ENCODE peak calls at places on chromosomes 7 and 10, in ten cellular contexts. G is RWPE1; T is CD8-positive, alpha-beta T cell; N is fibroblast of the aortic adventitia; Y is A549; S is A673; O is progenitor cell of endocrine pancreas; A is ascending aorta; Q is pancreas; C is LNCaP clone FGC. K is an unnamed sample.

GRCh38 chr7:44563171-44563679 is 10.5 kb downstream of the DDX56 start:
- DNase-seq in G (no peak), T (no peak), N (no peak), Y (no peak), S (no peak), O (no peak), A (no peak), Q (no peak), C (no peak), K (no peak)

GRCh38 chr10:105837951-105838350 is 1196.9 kb downstream of the SORCS3 start:
- DNase-seq in G (peak; percentile 16), T (no peak), N (peak; percentile 3), Y (no peak), S (peak; percentile 52), O (no peak), A (no peak), Q (no peak), C (no peak), K (no peak)

GRCh38 chr10:119973261-119973660 is 80.7 kb downstream of the SEC23IP start:
- DNase-seq in G (peak; percentile 16), T (no peak), N (peak; percentile 5), Y (no peak), S (peak; percentile 54), O (no peak), A (no peak), Q (no peak), C (no peak), K (no peak)

GRCh38 chr10:58531084-58531695 is 18.5 kb downstream of the BICC1 start:
- DNase-seq in G (peak; percentile 29), T (no peak), N (peak; percentile 86), Y (no peak), S (peak; percentile 78), O (peak; percentile 53), A (no peak), Q (no peak), C (no peak), K (no peak)

GRCh38 chr10:14004536-14004935 is 326.2 kb downstream of the FRMD4A start:
- DNase-seq in G (no peak), T (no peak), N (no peak), Y (no peak), S (no peak), O (no peak), A (no peak), Q (no peak), C (peak; percentile 53), K (no peak)

GRCh38 chr7:50681451-50682045 is 101.1 kb downstream of the GRB10 start:
- DNase-seq in G (no peak), T (no peak), N (no peak), Y (no peak), S (no peak), O (no peak), A (no peak), Q (no peak), C (peak; percentile 86), K (no peak)

GRCh38 chr7:32928785-32929184 is 28.5 kb upstream of the FKBP9 start:
- DNase-seq in G (no peak), T (no peak), N (no peak), Y (no peak), S (no peak), O (no peak), A (no peak), Q (no peak), C (no peak), K (no peak)

GRCh38 chr7:157955383-157955999 is 618.7 kb downstream of the DNAJB6 start:
- DNase-seq in G (no peak), T (no peak), N (no peak), Y (no peak), S (no peak), O (no peak), A (no peak), Q (no peak), C (no peak), K (no peak)

GRCh38 chr7:38905026-38905759 is 3.8 kb downstream of the VPS41 start:
- DNase-seq in G (no peak), T (no peak), N (peak; percentile 4), Y (no peak), S (no peak), O (no peak), A (no peak), Q (no peak), C (no peak), K (no peak)

GRCh38 chr7:38903057-38903456 is 5.9 kb downstream of the VPS41 start:
- DNase-seq in G (no peak), T (no peak), N (no peak), Y (no peak), S (no peak), O (no peak), A (no peak), Q (no peak), C (no peak), K (no peak)

GRCh38 chr7:38907066-38907465 is 1.9 kb downstream of the VPS41 start:
- DNase-seq in G (no peak), T (no peak), N (no peak), Y (no peak), S (no peak), O (no peak), A (no peak), Q (no peak), C (no peak), K (no peak)

GRCh38 chr7:38909870-38910269 is 879 bp upstream of the VPS41 start:
- DNase-seq in G (no peak), T (no peak), N (no peak), Y (no peak), S (no peak), O (no peak), A (no peak), Q (no peak), C (no peak), K (no peak)

GRCh38 chr7:38908759-38909335 is at the start of gene VPS41:
- DNase-seq in G (peak; percentile 88), T (peak; percentile 53), N (peak; percentile 70), Y (peak; percentile 91), S (peak; percentile 83), O (peak; percentile 45), A (peak; percentile 67), Q (peak; percentile 87), C (peak; percentile 56), K (peak; percentile 74)
- TF ChIP-seq CTCF in G (no peak), T (no peak), N (no peak), Y (no peak), S (no peak), O (no peak), A (no peak), Q (no peak), C (no peak), K (no peak)

GRCh38 chr7:121039994-121040393 is 51.5 kb downstream of the CPED1 start:
- DNase-seq in G (no peak), T (no peak), N (no peak), Y (no peak), S (no peak), O (no peak), A (no peak), Q (no peak), C (no peak), K (no peak)

GRCh38 chr7:121042899-121043298 is 54.4 kb downstream of the CPED1 start:
- DNase-seq in G (no peak), T (no peak), N (no peak), Y (no peak), S (no peak), O (no peak), A (no peak), Q (no peak), C (no peak), K (no peak)

GRCh38 chr7:121043314-121044234 is 55.1 kb downstream of the CPED1 start:
- DNase-seq in G (no peak), T (no peak), N (no peak), Y (no peak), S (no peak), O (no peak), A (no peak), Q (no peak), C (no peak), K (no peak)

GRCh38 chr7:121042195-121042594 is 53.7 kb downstream of the CPED1 start:
- DNase-seq in G (no peak), T (no peak), N (no peak), Y (no peak), S (no peak), O (no peak), A (no peak), Q (no peak), C (no peak), K (no peak)

DNA sequence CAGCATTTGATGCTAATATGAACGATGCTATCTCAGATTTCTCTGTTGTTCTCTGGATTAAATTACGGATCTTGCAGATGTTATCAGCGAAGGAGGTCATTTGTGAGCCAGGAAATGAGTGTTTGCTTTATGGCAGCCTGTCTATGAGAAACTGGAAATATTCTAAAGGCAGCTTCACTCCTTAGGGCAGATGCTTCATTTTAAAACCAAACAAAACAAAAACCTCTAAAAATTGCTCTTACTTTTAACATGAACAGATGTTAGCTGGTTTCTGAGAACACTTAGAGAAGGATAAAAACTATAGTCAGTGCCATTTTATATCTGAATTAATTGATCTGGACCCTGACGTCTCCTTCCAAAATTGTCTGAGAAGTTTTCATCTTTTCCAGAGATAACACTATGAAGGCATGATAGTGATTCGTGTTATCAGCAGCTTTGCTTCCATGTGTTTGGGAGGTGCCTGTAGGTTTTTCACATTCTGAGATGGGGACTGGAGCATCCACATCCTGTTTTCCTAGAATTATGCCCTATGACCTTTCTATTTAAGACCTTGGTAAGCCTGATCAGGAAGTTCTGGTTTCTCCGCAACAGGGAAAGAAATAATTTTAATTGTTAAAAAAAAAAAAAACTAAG is 53.1 kb downstream of the CPED1 start:
- DNase-seq in G (no peak), T (no peak), N (peak; percentile 42), Y (no peak), S (no peak), O (no peak), A (no peak), Q (no peak), C (peak; percentile 77), K (no peak)
- TF ChIP-seq CTCF in G (no peak), T (no peak), N (no peak), Y (no peak), S (no peak), O (no peak), A (no peak), Q (no peak), C (no peak), K (no peak)

GRCh38 chr7:57300747-57301146 is 149.2 kb upstream of the ZNF716 start:
- DNase-seq in G (no peak), T (no peak), N (no peak), Y (no peak), S (no peak), O (no peak), A (no peak), Q (no peak), C (no peak), K (no peak)

GRCh38 chr7:57308631-57309408 is 141.2 kb upstream of the ZNF716 start:
- DNase-seq in G (no peak), T (no peak), N (no peak), Y (no peak), S (no peak), O (no peak), A (no peak), Q (peak; percentile 33), C (no peak), K (no peak)

GRCh38 chr7:57305192-57305748 is 144.7 kb upstream of the ZNF716 start:
- DNase-seq in G (no peak), T (no peak), N (no peak), Y (no peak), S (peak; percentile 4), O (no peak), A (no peak), Q (no peak), C (no peak), K (no peak)
- TF ChIP-seq CTCF in G (no peak), T (no peak), N (no peak), Y (no peak), S (peak; percentile 40), O (no peak), A (peak; percentile 17), Q (no peak), C (no peak), K (peak; percentile 5)

GRCh38 chr7:73699370-73700069 is 16.1 kb downstream of the BUD23 start:
- DNase-seq in G (no peak), T (no peak), N (no peak), Y (no peak), S (no peak), O (no peak), A (no peak), Q (peak; percentile 68), C (no peak), K (no peak)
- TF ChIP-seq CTCF in G (no peak), T (no peak), N (no peak), Y (no peak), S (no peak), O (peak; percentile 5), A (no peak), Q (no peak), C (no peak), K (no peak)